ENCODE peak calls at places on chromosomes 7 and 10, in four cellular contexts. G, V, B and X are unnamed samples.

GRCh38 chr7:52711951-52712350 is 323.5 kb upstream of the POM121L12 start:
- DNase-seq in G (no peak), V (no peak), B (no peak), X (no peak)

GRCh38 chr10:61192042-61192441 is 248.1 kb upstream of the RHOBTB1 start:
- DNase-seq in G (no peak), V (no peak), B (no peak), X (no peak)

GRCh38 chr7:142871260-142872105 is 14.1 kb downstream of the TRPV6 start:
- DNase-seq in G (no peak), V (no peak), B (no peak), X (no peak)

GRCh38 chr10:31977440-31978157 is 49.0 kb upstream of the ARHGAP12 start:
- DNase-seq in G (peak; percentile 60), V (no peak), B (peak; percentile 54), X (no peak)

GRCh38 chr10:113273151-113273876 is 279.5 kb upstream of the HABP2 start:
- DNase-seq in G (no peak), V (no peak), B (no peak), X (no peak)

GRCh38 chr7:8638076-8638475 is 204.7 kb downstream of the NXPH1 start:
- DNase-seq in G (no peak), V (no peak), B (no peak), X (no peak)

GRCh38 chr7:12771378-12771877 is 84.0 kb downstream of the ARL4A start:
- DNase-seq in G (peak; percentile 31), V (no peak), B (no peak), X (no peak)

GRCh38 chr10:49741108-49741995 is 20.8 kb downstream of the OGDHL start:
- DNase-seq in G (no peak), V (no peak), B (peak; percentile 1), X (no peak)

GRCh38 chr10:101783736-101784118 is 481 bp upstream of the NPM3 start:
- DNase-seq in G (no peak), V (no peak), B (no peak), X (no peak)

GRCh38 chr10:48496831-48497792 is 107.8 kb downstream of the ARHGAP22 start:
- DNase-seq in G (peak; percentile 31), V (no peak), B (no peak), X (no peak)

GRCh38 chr7:134364619-134365037 is 47.9 kb upstream of the SLC35B4 start:
- DNase-seq in G (no peak), V (no peak), B (peak; percentile 76), X (no peak)

GRCh38 chr10:22320591-22321155 is at the start of gene BMI1:
- DNase-seq in G (no peak), V (peak; percentile 65), B (peak; percentile 74), X (peak; percentile 61)